ENCODE peak calls at places on chromosomes 6 and 20, in five cellular contexts. Z, W, C, S and A are unnamed samples.
A peak's percentile ranks its signal among the peaks of the same experiment; 100 is the strongest.

GRCh38 chr6:26300043-26300331 is 65.0 kb upstream of the BTN3A2 start:
- DNase-seq in C (no peak), W (no peak), S (no peak), Z (no peak), A (no peak)

GRCh38 chr20:48769111-48769879 is 58.5 kb downstream of the PREX1 start:
- DNase-seq in S (peak; percentile 62), Z (no peak), C (no peak), W (no peak), A (no peak)

GRCh38 chr6:129133770-129134192 is 250.8 kb downstream of the LAMA2 start:
- DNase-seq in W (no peak), C (no peak), S (no peak), Z (peak; percentile 58), A (no peak)

GRCh38 chr6:167827062-167827587 is 414 bp downstream of the AFDN start:
- DNase-seq in S (no peak), C (no peak), Z (peak; percentile 72), W (no peak), A (peak; percentile 46)

GRCh38 chr6:106628658-106629102 is 618 bp downstream of the RTN4IP1 start:
- DNase-seq in S (no peak), C (no peak), W (no peak), Z (no peak), A (no peak)

GRCh38 chr6:27672113-27672799 is 199.4 kb upstream of the ZNF184 start:
- DNase-seq in W (no peak), S (no peak), Z (peak; percentile 37), C (peak; percentile 90), A (no peak)

GRCh38 chr6:167662104-167662880 is 164.4 kb upstream of the AFDN start:
- DNase-seq in Z (no peak), S (no peak), W (no peak), C (no peak), A (no peak)

GRCh38 chr6:142613981-142614380 is 312.2 kb downstream of the ADGRG6 start:
- DNase-seq in C (no peak), S (no peak), W (no peak), Z (no peak), A (no peak)

GRCh38 chr6:139164001-139164400 is 29.1 kb downstream of the HECA start:
- DNase-seq in W (no peak), C (no peak), S (no peak), Z (peak; percentile 7), A (no peak)

GRCh38 chr20:34315236-34315635 is 12.1 kb upstream of the AHCY start:
- DNase-seq in C (no peak), S (no peak), W (no peak), Z (peak; percentile 23), A (no peak)

GRCh38 chr6:44339763-44340625 is 2.5 kb upstream of the SPATS1 start:
- DNase-seq in S (no peak), Z (peak; percentile 79), W (no peak), C (no peak), A (no peak)

GRCh38 chr6:41228616-41229015 is 467 bp downstream of the TREML4 start:
- DNase-seq in W (no peak), C (no peak), Z (peak; percentile 5), S (no peak), A (no peak)

GRCh38 chr20:54123587-54124180 is 50.1 kb downstream of the CYP24A1 start:
- DNase-seq in W (no peak), Z (peak; percentile 98), S (no peak), C (peak; percentile 100), A (no peak)

GRCh38 chr20:14055127-14055742 is 59.9 kb downstream of the MACROD2 start:
- DNase-seq in Z (peak; percentile 65), S (no peak), C (peak; percentile 48), W (no peak), A (no peak)

GRCh38 chr6:10403385-10404106 is 11.3 kb downstream of the TFAP2A start:
- DNase-seq in W (no peak), C (no peak), S (no peak), Z (peak; percentile 89), A (no peak)

GRCh38 chr6:131924881-131925474 is 26.2 kb downstream of the CCN2 start:
- DNase-seq in W (no peak), C (peak; percentile 49), Z (peak; percentile 72), S (no peak), A (no peak)

GRCh38 chr6:118894425-118895240 is 681 bp downstream of the ASF1A start:
- DNase-seq in C (no peak), S (peak; percentile 65), W (peak; percentile 72), Z (peak; percentile 87), A (peak; percentile 36)

GRCh38 chr6:90938116-90938515 is 351.2 kb upstream of the MAP3K7 start:
- DNase-seq in S (no peak), Z (peak; percentile 1), C (no peak), W (no peak), A (no peak)

GRCh38 chr20:40268321-40269075 is 420.5 kb downstream of the MAFB start:
- DNase-seq in W (no peak), C (no peak), Z (no peak), S (no peak), A (no peak)

GRCh38 chr6:81938014-81938761 is 185.7 kb upstream of the TENT5A start:
- DNase-seq in Z (peak; percentile 92), W (no peak), C (peak; percentile 96), S (no peak), A (no peak)

GRCh38 chr20:33668087-33668790 is 1.5 kb downstream of the ACTL10 start:
- DNase-seq in S (no peak), C (no peak), W (no peak), Z (peak; percentile 85), A (no peak)

GRCh38 chr6:45555981-45556771 is 178.4 kb upstream of the SUPT3H start:
- DNase-seq in W (no peak), C (no peak), Z (peak; percentile 60), S (no peak), A (no peak)

GRCh38 chr6:31651602-31652191 is 764 bp downstream of the BAG6 start:
- DNase-seq in Z (peak; percentile 91), C (peak; percentile 55), S (no peak), W (no peak), A (no peak)

GRCh38 chr6:14228571-14228970 is 111.0 kb downstream of the CD83 start:
- DNase-seq in W (no peak), S (no peak), C (no peak), Z (peak; percentile 86), A (no peak)

GRCh38 chr20:16930656-16931055 is 182.5 kb downstream of the OTOR start:
- DNase-seq in W (no peak), C (no peak), Z (no peak), S (no peak), A (no peak)

GRCh38 chr20:52493177-52493711 is 301.7 kb upstream of the ZFP64 start:
- DNase-seq in Z (peak; percentile 64), W (no peak), S (no peak), C (no peak), A (no peak)

GRCh38 chr6:155311076-155311475 is 3.2 kb downstream of the TFB1M start:
- DNase-seq in W (no peak), S (no peak), Z (no peak), C (no peak), A (no peak)

GRCh38 chr20:63368151-63368550 is 7.0 kb upstream of the CHRNA4 start:
- DNase-seq in W (no peak), C (no peak), Z (no peak), S (no peak), A (no peak)

GRCh38 chr6:332671-333070 is 40.4 kb downstream of the DUSP22 start:
- DNase-seq in S (no peak), Z (peak; percentile 74), C (no peak), W (no peak), A (no peak)

GRCh38 chr6:160949531-160949930 is 42.0 kb upstream of the MAP3K4 start:
- DNase-seq in S (no peak), C (no peak), W (no peak), Z (no peak), A (no peak)

GRCh38 chr6:15553031-15553430 is 109.8 kb downstream of the DTNBP1 start:
- DNase-seq in C (no peak), W (no peak), Z (no peak), S (no peak), A (no peak)

GRCh38 chr6:14858808-14859207 is 387.1 kb upstream of the JARID2 start:
- DNase-seq in W (no peak), C (no peak), S (no peak), Z (peak; percentile 41), A (no peak)

GRCh38 chr6:22078802-22079545 is 217.9 kb downstream of the PRL start:
- DNase-seq in C (no peak), S (no peak), W (no peak), Z (no peak), A (no peak)

GRCh38 chr6:22081709-22082108 is 215.1 kb downstream of the PRL start:
- DNase-seq in C (no peak), S (no peak), W (no peak), Z (no peak), A (no peak)

GRCh38 chr6:22078288-22078687 is 218.5 kb downstream of the PRL start:
- DNase-seq in C (no peak), Z (no peak), S (no peak), W (no peak), A (no peak)

GRCh38 chr6:22082278-22082677 is 214.6 kb downstream of the PRL start:
- DNase-seq in W (no peak), Z (peak; percentile 49), S (no peak), C (no peak), A (no peak)

GRCh38 chr6:22079788-22080187 is 217.0 kb downstream of the PRL start:
- DNase-seq in W (no peak), S (no peak), C (no peak), Z (peak; percentile 78), A (no peak)
- H3K27ac ChIP-seq in W (no peak overlapping the region), S (no peak overlapping the region), C (no peak overlapping the region), Z (peak overlapping the region; percentile 36), A (no peak overlapping the region)

GRCh38 chr6:116015560-116015959 is 45.1 kb downstream of the FRK start:
- DNase-seq in Z (no peak), C (no peak), W (no peak), S (no peak), A (no peak)
- H3K27ac ChIP-seq in Z (no peak overlapping the region), C (no peak overlapping the region), W (no peak overlapping the region), S (peak overlapping the region; percentile 97), A (peak overlapping the region; percentile 87)

GRCh38 chr20:891121-892080 is 24.7 kb downstream of the ANGPT4 start:
- DNase-seq in W (peak; percentile 49), S (no peak), C (no peak), Z (no peak), A (peak; percentile 24)
- H3K27ac ChIP-seq in W (no peak overlapping the region), S (no peak overlapping the region), C (no peak overlapping the region), Z (no peak overlapping the region), A (no peak overlapping the region)

GRCh38 chr6:134543128-134543527 is 225.2 kb upstream of the SGK1 start:
- DNase-seq in Z (no peak), W (no peak), S (no peak), C (no peak), A (no peak)
- H3K27ac ChIP-seq in Z (no peak overlapping the region), W (no peak overlapping the region), S (no peak overlapping the region), C (no peak overlapping the region), A (no peak overlapping the region)

DNA sequence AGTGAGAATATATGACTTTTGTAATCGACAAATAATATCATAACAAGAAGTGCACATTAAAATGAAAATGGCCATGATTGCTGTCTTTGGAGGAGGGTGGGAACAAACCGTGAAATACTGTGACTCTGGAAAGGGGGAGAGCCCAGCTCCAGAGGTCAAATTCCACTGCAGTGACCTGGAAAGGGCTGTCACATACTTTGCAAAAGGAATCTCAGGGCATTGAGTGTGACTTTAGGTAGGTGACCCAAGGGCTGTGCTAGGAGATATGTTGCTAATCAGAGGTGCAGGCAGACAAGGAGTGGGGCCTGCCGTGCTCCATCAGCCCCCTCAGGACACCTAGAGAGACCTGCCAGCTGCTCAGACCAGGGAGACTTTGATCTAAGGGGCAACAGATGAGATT is 28.1 kb upstream of the BMP7 start:
- DNase-seq in W (no peak), Z (no peak), S (no peak), C (no peak), A (no peak)
- H3K27ac ChIP-seq in W (no peak overlapping the region), Z (no peak overlapping the region), S (no peak overlapping the region), C (no peak overlapping the region), A (no peak overlapping the region)